ENCODE peak calls at places on chromosomes 11 and 22, in five cellular contexts. J is heart left ventricle, G is AG09319, Z is IMR-90, C is choroid plexus epithelial cell. O is an unnamed sample.

GRCh38 chr22:31442768-31443489 is 43.5 kb downstream of the DRG1 start:
- DNase-seq in C (no peak), Z (no peak), G (no peak), J (peak), O (no peak)

GRCh38 chr11:96161271-96162089 is 181.5 kb downstream of the MAML2 start:
- DNase-seq in G (no peak), Z (peak), J (no peak), C (peak), O (no peak)

GRCh38 chr11:110091995-110092576 is 1.1 kb upstream of the ZC3H12C start:
- DNase-seq in G (no peak), Z (no peak), C (peak), J (no peak), O (no peak)

GRCh38 chr22:48478124-48478523 is 1349.5 kb downstream of the BRD1 start:
- DNase-seq in Z (no peak), C (no peak), G (no peak), J (no peak), O (no peak)

GRCh38 chr11:36899796-36900195 is 301.8 kb upstream of the RAG2 start:
- DNase-seq in J (no peak), G (no peak), C (no peak), Z (no peak), O (no peak)

GRCh38 chr11:38448284-38448683 is 1850.2 kb upstream of the RAG2 start:
- DNase-seq in J (no peak), C (peak), G (no peak), Z (no peak), O (no peak)

GRCh38 chr22:24117942-24118341 is 63.3 kb upstream of the SUSD2 start:
- DNase-seq in G (no peak), C (no peak), Z (no peak), J (no peak), O (no peak)

GRCh38 chr11:115147243-115147807 is 356.9 kb downstream of the CADM1 start:
- DNase-seq in J (no peak), G (no peak), C (no peak), Z (no peak), O (no peak)

GRCh38 chr11:68128682-68129327 is 7.6 kb upstream of the CHKA start:
- DNase-seq in C (peak), Z (peak), J (peak), G (peak), O (no peak)

GRCh38 chr22:41288245-41288946 is 2.4 kb upstream of the RANGAP1 start:
- DNase-seq in Z (peak), C (peak), G (no peak), J (no peak), O (no peak)

GRCh38 chr11:57499413-57499982 is 16.0 kb downstream of the SLC43A1 start:
- DNase-seq in C (peak), J (peak), Z (peak), G (peak), O (peak)

GRCh38 chr22:30320021-30320556 is 6.7 kb downstream of the TBC1D10A start:
- DNase-seq in C (no peak), Z (no peak), J (no peak), G (no peak), O (no peak)

GRCh38 chr11:69013009-69013951 is at the start of gene MRGPRF:
- DNase-seq in Z (peak), J (peak), C (peak), G (peak), O (no peak)

GRCh38 chr22:24592846-24593809 is at the start of gene LRRC75B:
- DNase-seq in J (peak), C (peak), G (peak), Z (peak), O (peak)

GRCh38 chr22:41181349-41182241 is 23.5 kb upstream of the L3MBTL2 start:
- DNase-seq in Z (peak), J (no peak), G (no peak), C (peak), O (peak)

GRCh38 chr11:100584201-100584600 is 102.9 kb upstream of the ARHGAP42 start:
- DNase-seq in G (no peak), J (no peak), Z (no peak), C (peak), O (no peak)

GRCh38 chr11:60914620-60915249 is 777 bp downstream of the TMEM109 start:
- DNase-seq in C (peak), J (no peak), Z (peak), G (no peak), O (peak)

GRCh38 chr11:124900464-124900863 is 2.8 kb upstream of the ROBO4 start:
- DNase-seq in C (peak), J (no peak), G (peak), Z (peak), O (no peak)

GRCh38 chr22:38026130-38027111 is 30.8 kb upstream of the PICK1 start:
- DNase-seq in Z (no peak), C (no peak), G (no peak), J (no peak), O (no peak)

GRCh38 chr11:121111053-121111724 is 10.1 kb downstream of the TECTA start:
- DNase-seq in C (no peak), G (no peak), Z (no peak), J (no peak), O (no peak)

GRCh38 chr11:9138612-9139579 is 47.5 kb upstream of the SCUBE2 start:
- DNase-seq in G (peak), J (no peak), C (peak), Z (peak), O (no peak)

GRCh38 chr11:35253237-35253636 is 114.3 kb downstream of the CD44 start:
- DNase-seq in C (no peak), Z (peak), G (no peak), J (no peak), O (no peak)

GRCh38 chr11:113663567-113663966 is 42.5 kb downstream of the TMPRSS5 start:
- DNase-seq in G (no peak), C (no peak), Z (no peak), J (no peak), O (no peak)

GRCh38 chr22:26800858-26801257 is 143.5 kb downstream of the MIAT start:
- DNase-seq in G (no peak), Z (peak), C (peak), J (no peak), O (no peak)

GRCh38 chr11:44112083-44112865 is 16.8 kb downstream of the EXT2 start:
- DNase-seq in G (peak), J (peak), C (peak), Z (peak), O (no peak)

GRCh38 chr22:44964722-44965078 is 45.1 kb downstream of the PHF21B start:
- DNase-seq in Z (no peak), C (no peak), G (no peak), J (no peak), O (no peak)

GRCh38 chr11:65112551-65113360 is 1.1 kb downstream of the TM7SF2 start:
- DNase-seq in C (peak), G (no peak), J (peak), Z (peak), O (no peak)

GRCh38 chr11:78419327-78419726 is 1.7 kb upstream of the GAB2 start:
- DNase-seq in Z (peak), G (peak), C (peak), J (peak), O (peak)

GRCh38 chr11:128622137-128622523 is 34.8 kb upstream of the ETS1 start:
- DNase-seq in G (no peak), Z (no peak), C (peak), J (peak), O (no peak)

GRCh38 chr22:48880749-48881148 is 946.9 kb downstream of the BRD1 start:
- DNase-seq in G (no peak), Z (no peak), C (no peak), J (no peak), O (no peak)

GRCh38 chr11:6334806-6335205 is 14.5 kb upstream of the CAVIN3 start:
- DNase-seq in C (no peak), J (no peak), G (no peak), Z (no peak), O (no peak)

GRCh38 chr22:37237371-37238268 is 6.4 kb downstream of the RAC2 start:
- DNase-seq in C (peak), G (no peak), J (no peak), Z (peak), O (peak)

GRCh38 chr11:129275825-129276224 is 83.7 kb upstream of the ARHGAP32 start:
- DNase-seq in C (no peak), J (no peak), Z (no peak), G (no peak), O (no peak)

GRCh38 chr22:29693151-29693550 is 26.7 kb upstream of the CABP7 start:
- DNase-seq in G (no peak), J (no peak), C (no peak), Z (no peak), O (no peak)

GRCh38 chr11:19027829-19028595 is 32.5 kb downstream of the MRGPRX2 start:
- DNase-seq in J (no peak), Z (peak), G (no peak), C (peak), O (no peak)

GRCh38 chr11:57338152-57338551 is at the start of gene P2RX3:
- DNase-seq in Z (no peak), J (no peak), C (no peak), G (no peak), O (no peak)

DNA sequence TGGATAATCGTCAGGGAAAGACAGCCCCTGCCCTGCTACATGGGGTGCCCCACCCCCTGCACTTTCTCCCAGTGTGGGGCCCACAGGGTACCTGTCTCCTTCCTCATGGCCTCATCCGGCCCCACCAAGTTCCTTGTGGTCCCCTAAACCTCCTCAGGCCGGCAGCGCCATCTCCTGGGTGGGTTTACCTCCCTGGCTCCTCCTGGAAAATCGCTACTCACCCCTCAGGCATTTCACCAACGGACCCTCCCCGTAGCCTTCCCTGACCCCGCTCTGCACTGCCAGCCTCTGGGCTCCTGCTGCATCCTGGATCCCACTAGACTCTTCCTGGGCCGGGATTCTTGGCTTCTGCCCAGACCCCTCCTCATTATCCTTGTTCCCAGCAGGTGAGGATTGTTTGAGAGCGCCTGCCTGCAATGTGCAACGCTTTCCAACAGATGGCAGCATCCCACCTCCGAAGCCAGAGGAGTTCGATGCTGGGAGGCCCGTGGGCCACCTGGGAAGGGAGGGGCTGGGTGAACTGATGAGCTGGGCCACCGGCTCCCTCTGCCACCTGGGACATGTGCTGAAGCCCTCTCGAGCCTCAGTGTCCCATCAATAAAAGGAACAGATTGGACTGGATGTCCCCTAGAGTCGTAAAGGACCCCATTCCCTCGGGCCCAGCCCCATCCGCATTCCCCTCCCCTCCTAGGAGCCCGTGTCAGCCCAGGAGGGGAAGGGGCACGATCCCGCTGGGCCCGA is 44.2 kb upstream of the TTLL12 start:
- DNase-seq in C (peak), G (no peak), Z (peak), J (peak), O (no peak)
- TF ChIP-seq CTCF in C (peak), G (peak), Z (peak), J (peak), O (peak)

GRCh38 chr11:119491753-119492455 is 68.9 kb upstream of the THY1 start:
- DNase-seq in G (no peak), Z (peak), J (no peak), C (peak), O (no peak)
- TF ChIP-seq CTCF in G (peak), Z (peak), J (no peak), C (peak), O (peak)

DNA sequence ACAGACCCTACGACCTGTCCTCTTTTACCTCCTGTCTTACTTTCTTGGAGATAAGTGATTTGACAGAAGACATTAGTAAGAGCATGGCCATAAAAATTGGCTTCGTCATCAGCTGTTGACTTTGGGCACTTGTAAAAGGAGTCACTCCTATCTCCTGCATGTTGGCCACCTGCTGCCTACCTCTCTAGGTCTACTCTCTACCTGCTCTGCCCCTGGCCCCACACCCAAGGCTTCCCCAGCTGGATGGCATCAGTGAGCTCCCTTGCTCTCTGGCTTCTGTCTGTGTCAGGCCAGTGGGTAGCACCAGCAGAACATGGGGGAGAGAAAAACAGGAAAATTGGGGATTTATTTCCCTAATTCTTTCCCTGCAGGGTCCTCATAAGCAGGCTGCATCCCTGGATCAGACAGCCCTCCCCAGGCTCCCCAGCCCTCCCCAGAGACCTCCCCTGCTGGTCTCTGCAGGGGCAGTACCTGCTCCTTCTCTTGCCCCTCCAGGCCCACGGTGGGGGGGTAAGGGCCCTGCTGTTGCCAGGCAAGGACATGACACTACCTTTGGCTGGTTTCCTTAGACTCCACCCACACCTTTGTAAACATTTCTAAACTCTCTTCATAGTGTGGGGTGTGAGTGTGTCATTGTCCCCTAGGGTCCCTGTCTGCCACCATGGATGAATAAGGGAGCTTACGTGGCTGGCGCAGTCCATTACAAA is 157.0 kb upstream of the NECTIN1 start:
- DNase-seq in C (no peak), J (no peak), G (no peak), Z (no peak), O (no peak)
- TF ChIP-seq CTCF in C (no peak), J (no peak), G (no peak), Z (no peak), O (no peak)

DNA sequence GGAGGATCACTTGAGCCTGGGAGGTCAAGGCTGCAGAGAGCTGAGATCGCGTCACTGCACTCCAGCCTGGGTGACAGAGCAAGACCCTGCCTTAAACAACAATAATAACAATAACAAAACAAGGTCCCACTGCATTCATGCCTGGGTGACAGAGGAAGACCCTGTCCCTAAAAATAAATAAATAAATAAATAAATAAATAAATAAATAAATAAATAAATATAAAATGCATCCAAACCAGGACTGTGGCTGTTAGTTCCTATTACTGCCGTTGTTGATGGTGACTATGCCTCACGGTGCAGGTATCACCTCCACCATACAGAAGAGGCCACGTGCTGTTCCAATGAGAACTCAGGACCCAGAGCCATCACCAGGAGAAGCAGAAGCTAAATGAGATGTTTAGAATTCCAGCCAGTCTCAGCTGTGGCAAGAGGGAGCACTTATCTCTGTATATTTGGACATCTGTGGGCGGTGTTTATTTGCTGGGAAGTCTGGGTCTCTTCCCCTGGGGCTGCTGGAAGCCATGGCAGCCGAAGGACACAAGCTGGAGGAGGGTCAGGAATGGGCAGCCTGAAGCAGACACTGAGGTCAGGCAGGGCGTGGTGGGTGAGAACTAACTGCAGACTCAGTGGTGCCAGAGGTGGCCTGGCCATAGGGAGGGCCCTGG is 21.6 kb downstream of the C11orf86 start:
- DNase-seq in C (peak), Z (peak), J (no peak), G (no peak), O (no peak)
- TF ChIP-seq CTCF in C (no peak), Z (no peak), J (no peak), G (no peak), O (no peak)

DNA sequence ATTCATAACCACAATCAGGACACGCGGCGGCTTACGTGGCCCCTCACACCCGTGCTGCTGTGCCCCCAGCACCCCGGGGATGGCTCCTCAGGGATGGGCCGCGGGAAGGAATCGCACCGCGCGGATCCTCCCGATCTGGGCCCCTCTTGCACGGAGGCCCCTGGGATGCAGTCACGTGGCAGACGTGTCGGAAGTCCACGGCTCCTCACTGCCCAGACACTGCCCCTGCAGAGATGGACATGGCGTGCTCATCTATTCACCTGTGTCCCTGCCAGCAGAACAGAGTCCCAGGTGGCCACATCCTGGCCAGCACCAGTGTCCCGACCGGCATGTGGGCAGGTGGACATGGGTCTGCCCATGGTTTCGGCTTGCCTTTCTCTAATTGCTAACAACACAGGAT is 12.8 kb downstream of the MOB2 start:
- DNase-seq in Z (no peak), J (no peak), G (no peak), C (no peak), O (peak)
- TF ChIP-seq CTCF in Z (no peak), J (no peak), G (no peak), C (no peak), O (no peak)

DNA sequence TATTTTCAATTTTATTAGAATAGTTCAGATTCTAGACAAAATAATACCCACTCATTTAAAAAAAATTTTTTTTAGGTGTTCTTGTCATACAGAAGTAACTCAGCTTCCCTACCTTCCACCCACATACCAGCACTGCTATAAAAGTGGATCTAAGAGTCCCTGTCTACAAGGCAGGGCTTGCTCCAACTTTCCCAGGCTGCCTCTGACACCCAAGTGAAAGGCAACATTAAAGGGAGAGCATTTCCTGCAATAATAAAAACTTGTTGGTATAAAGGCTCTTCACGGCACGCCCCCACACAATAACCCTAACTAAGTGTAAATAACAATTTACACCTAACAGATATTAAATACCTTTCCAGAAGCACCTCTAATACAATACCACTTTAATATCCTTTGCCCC is 127.2 kb downstream of the APOL5 start:
- DNase-seq in Z (no peak), J (no peak), G (no peak), C (no peak), O (no peak)
- TF ChIP-seq CTCF in Z (no peak), J (no peak), G (no peak), C (no peak), O (no peak)

GRCh38 chr22:46878549-46878948 is 116.1 kb downstream of the TBC1D22A start:
- DNase-seq in G (no peak), Z (no peak), C (no peak), J (no peak), O (no peak)

GRCh38 chr22:46884365-46884764 is 121.9 kb downstream of the TBC1D22A start:
- DNase-seq in Z (no peak), J (no peak), C (no peak), G (no peak), O (no peak)

GRCh38 chr22:46879083-46879482 is 116.6 kb downstream of the TBC1D22A start:
- DNase-seq in G (no peak), J (no peak), C (no peak), Z (peak), O (no peak)

GRCh38 chr22:46883547-46883946 is 121.1 kb downstream of the TBC1D22A start:
- DNase-seq in G (no peak), Z (no peak), J (no peak), C (no peak), O (no peak)

GRCh38 chr22:46881373-46882118 is 119.1 kb downstream of the TBC1D22A start:
- DNase-seq in C (no peak), G (no peak), J (no peak), Z (peak), O (no peak)
- TF ChIP-seq CTCF in C (no peak), G (no peak), J (no peak), Z (no peak), O (no peak)

GRCh38 chr11:82494988-82495432 is 238.7 kb downstream of the FAM181B start:
- DNase-seq in Z (no peak), C (no peak), G (no peak), J (no peak), O (no peak)
- TF ChIP-seq CTCF in Z (peak), C (no peak), G (no peak), J (no peak), O (peak)

O was measured in CD14-positive monocyte.